ENCODE peak calls at places on chromosomes 1 and 21, in eight cellular contexts. N, P, D, I, S, X, Y and U are unnamed samples.

GRCh38 chr21:45839274-45839673 is 142.3 kb upstream of the COL6A1 start:
- DNase-seq in N (no peak), P (no peak), D (peak), I (no peak), S (no peak), X (no peak), Y (no peak), U (peak)

GRCh38 chr1:56644064-56644940 is 812 bp upstream of the PRKAA2 start:
- DNase-seq in N (no peak), P (peak), D (peak), I (no peak), S (no peak), X (no peak), Y (no peak), U (peak)

GRCh38 chr21:29654855-29655254 is 284.9 kb downstream of the GRIK1 start:
- DNase-seq in N (no peak), P (no peak), D (no peak), I (no peak), S (no peak), X (no peak), Y (no peak), U (no peak)

GRCh38 chr1:226547754-226548191 is 791 bp upstream of the STUM start:
- DNase-seq in N (peak), P (peak), D (peak), I (peak), S (peak), X (peak), Y (peak), U (peak)

GRCh38 chr1:218348628-218349185 is 3.6 kb downstream of the TGFB2 start:
- DNase-seq in N (no peak), P (no peak), D (peak), I (no peak), S (no peak), X (no peak), Y (no peak), U (no peak)

GRCh38 chr1:119451158-119451557 is 36.2 kb downstream of the HSD3B2 start:
- DNase-seq in N (no peak), P (no peak), D (no peak), I (no peak), S (no peak), X (no peak), Y (no peak), U (no peak)

GRCh38 chr1:91846007-91846620 is 39.8 kb downstream of the TGFBR3 start:
- DNase-seq in N (peak), P (peak), D (peak), I (peak), S (no peak), X (no peak), Y (no peak), U (peak)

GRCh38 chr1:15690317-15690716 is 6.2 kb downstream of the PLEKHM2 start:
- DNase-seq in N (no peak), P (no peak), D (no peak), I (no peak), S (no peak), X (no peak), Y (no peak), U (no peak)

GRCh38 chr1:234782057-234782800 is 172.3 kb upstream of the IRF2BP2 start:
- DNase-seq in N (no peak), P (no peak), D (no peak), I (no peak), S (no peak), X (no peak), Y (no peak), U (no peak)

GRCh38 chr1:69572921-69573320 is 5.2 kb downstream of the LRRC7 start:
- DNase-seq in N (no peak), P (no peak), D (no peak), I (no peak), S (no peak), X (no peak), Y (no peak), U (no peak)

GRCh38 chr21:41755258-41755933 is 11.5 kb downstream of the RIPK4 start:
- DNase-seq in N (no peak), P (no peak), D (no peak), I (peak), S (no peak), X (no peak), Y (no peak), U (no peak)

GRCh38 chr1:32104127-32104526 is 3.7 kb upstream of the KPNA6 start:
- DNase-seq in N (no peak), P (no peak), D (no peak), I (no peak), S (no peak), X (no peak), Y (no peak), U (no peak)

GRCh38 chr1:147837845-147838363 is 64.7 kb upstream of the GJA8 start:
- DNase-seq in N (no peak), P (no peak), D (no peak), I (no peak), S (no peak), X (no peak), Y (no peak), U (no peak)

GRCh38 chr21:46622226-46622625 is 13.2 kb upstream of the PRMT2 start:
- DNase-seq in N (peak), P (peak), D (no peak), I (no peak), S (no peak), X (no peak), Y (no peak), U (peak)

GRCh38 chr1:206135248-206135647 is 18.1 kb upstream of the AVPR1B start:
- DNase-seq in N (no peak), P (no peak), D (no peak), I (no peak), S (no peak), X (no peak), Y (no peak), U (no peak)

GRCh38 chr1:3470650-3471355 is 16.3 kb downstream of the ARHGEF16 start:
- DNase-seq in N (no peak), P (no peak), D (no peak), I (no peak), S (no peak), X (no peak), Y (no peak), U (no peak)

GRCh38 chr1:153380711-153381110 is 5.3 kb upstream of the S100A12 start:
- DNase-seq in N (no peak), P (no peak), D (no peak), I (no peak), S (no peak), X (no peak), Y (no peak), U (no peak)

GRCh38 chr1:80402636-80403035 is 1396.1 kb upstream of the ADGRL4 start:
- DNase-seq in N (no peak), P (no peak), D (no peak), I (no peak), S (no peak), X (no peak), Y (no peak), U (no peak)

GRCh38 chr1:30908446-30908885 is at the start of gene SDC3:
- DNase-seq in N (peak), P (peak), D (no peak), I (no peak), S (no peak), X (no peak), Y (no peak), U (no peak)

GRCh38 chr1:40394456-40395172 is 21.1 kb downstream of the SMAP2 start:
- DNase-seq in N (no peak), P (no peak), D (peak), I (no peak), S (no peak), X (peak), Y (no peak), U (peak)

GRCh38 chr21:37914211-37914900 is 1.9 kb downstream of the KCNJ6 start:
- DNase-seq in N (no peak), P (no peak), D (peak), I (no peak), S (no peak), X (no peak), Y (no peak), U (peak)

GRCh38 chr1:199132006-199132405 is 493.2 kb downstream of the PTPRC start:
- DNase-seq in N (no peak), P (no peak), D (no peak), I (no peak), S (peak), X (no peak), Y (no peak), U (no peak)

GRCh38 chr1:61459345-61459744 is 265.6 kb downstream of the TM2D1 start:
- DNase-seq in N (no peak), P (no peak), D (no peak), I (no peak), S (no peak), X (no peak), Y (no peak), U (no peak)